ENCODE peak calls at places on chromosome 4, in six cellular contexts. C is Caco-2, T is astrocyte, U is Panc1, G is tibial artery, R is body of pancreas. M is an unnamed sample.

GRCh38 chr4:39621582-39621981 is 17.1 kb downstream of the SMIM14 start:
- DNase-seq in T (peak; percentile 71), G (peak; percentile 84), C (no peak), R (peak; percentile 68), U (no peak), M (no peak)

GRCh38 chr4:77430847-77431246 is 174.8 kb upstream of the CXCL13 start:
- DNase-seq in C (no peak), U (no peak), R (no peak), T (no peak), G (no peak), M (no peak)

GRCh38 chr4:78020677-78021076 is 36.4 kb upstream of the FRAS1 start:
- DNase-seq in U (no peak), R (no peak), T (no peak), G (no peak), C (no peak), M (no peak)

GRCh38 chr4:182062936-182063335 is 180.3 kb upstream of the TENM3 start:
- DNase-seq in U (no peak), C (no peak), R (no peak), G (no peak), T (peak; percentile 95), M (no peak)

GRCh38 chr4:54228563-54229501 is at the start of gene PDGFRA:
- DNase-seq in G (peak; percentile 87), U (no peak), C (peak; percentile 71), T (peak; percentile 78), R (peak; percentile 39), M (no peak)

GRCh38 chr4:71540749-71541269 is 202.0 kb downstream of the SLC4A4 start:
- DNase-seq in U (no peak), C (peak; percentile 3), R (no peak), T (no peak), G (no peak), M (no peak)

GRCh38 chr4:171202908-171203307 is 610.3 kb upstream of the GALNTL6 start:
- DNase-seq in G (no peak), R (peak; percentile 38), T (no peak), U (no peak), C (no peak), M (no peak)

GRCh38 chr4:153798436-153798835 is 9.6 kb upstream of the SFRP2 start:
- DNase-seq in G (no peak), C (no peak), T (no peak), U (no peak), R (no peak), M (no peak)

GRCh38 chr4:176988226-176988625 is 195.5 kb upstream of the VEGFC start:
- DNase-seq in G (no peak), U (peak; percentile 76), C (no peak), T (peak; percentile 92), R (no peak), M (no peak)

GRCh38 chr4:37780444-37781133 is 45.9 kb upstream of the PGM2 start:
- DNase-seq in T (no peak), C (peak; percentile 25), R (no peak), U (no peak), G (no peak), M (no peak)

GRCh38 chr4:41028392-41029076 is 185.8 kb downstream of the APBB2 start:
- DNase-seq in G (no peak), R (no peak), U (no peak), C (no peak), T (peak; percentile 52), M (no peak)

GRCh38 chr4:29867412-29867811 is 852.8 kb upstream of the PCDH7 start:
- DNase-seq in U (no peak), G (no peak), T (no peak), C (no peak), R (no peak), M (no peak)

GRCh38 chr4:133148690-133149363 is at the start of gene PCDH10:
- DNase-seq in U (no peak), C (no peak), G (peak; percentile 96), T (peak; percentile 90), R (peak; percentile 84), M (peak; percentile 86)

GRCh38 chr4:110294165-110294564 is 95.8 kb upstream of the ELOVL6 start:
- DNase-seq in G (no peak), C (no peak), U (no peak), T (peak; percentile 77), R (no peak), M (no peak)

GRCh38 chr4:110630621-110631402 is 7.9 kb upstream of the PITX2 start:
- DNase-seq in G (no peak), U (no peak), C (no peak), T (no peak), R (no peak), M (no peak)

GRCh38 chr4:53507671-53508286 is 83.5 kb downstream of the LNX1 start:
- DNase-seq in C (no peak), U (no peak), T (peak; percentile 98), R (no peak), G (peak; percentile 90), M (no peak)

GRCh38 chr4:99144070-99144469 is at the start of gene ADH4:
- DNase-seq in R (no peak), G (no peak), U (no peak), T (peak; percentile 8), C (peak; percentile 19), M (no peak)

GRCh38 chr4:99885063-99885664 is 9.1 kb downstream of the LAMTOR3 start:
- DNase-seq in T (peak; percentile 16), R (no peak), U (no peak), C (peak; percentile 29), G (no peak), M (no peak)

GRCh38 chr4:27040351-27040750 is 179.7 kb downstream of the STIM2 start:
- DNase-seq in C (no peak), U (no peak), G (no peak), T (no peak), R (no peak), M (no peak)

GRCh38 chr4:12041828-12042227 is 613.1 kb upstream of the HS3ST1 start:
- DNase-seq in G (no peak), U (no peak), T (no peak), R (no peak), C (no peak), M (no peak)

GRCh38 chr4:79598214-79598613 is 190.2 kb upstream of the GK2 start:
- DNase-seq in U (no peak), G (no peak), R (no peak), T (no peak), C (no peak), M (no peak)

GRCh38 chr4:183276106-183276505 is 44.0 kb downstream of the CLDN22 start:
- DNase-seq in C (no peak), G (no peak), R (no peak), U (no peak), T (no peak), M (no peak)

GRCh38 chr4:152264106-152264505 is 271.8 kb downstream of the FBXW7 start:
- DNase-seq in R (no peak), G (no peak), T (no peak), U (no peak), C (no peak), M (no peak)

GRCh38 chr4:2246384-2247127 is 4.6 kb upstream of the HAUS3 start:
- DNase-seq in G (no peak), T (no peak), R (peak; percentile 11), U (no peak), C (no peak), M (no peak)

GRCh38 chr4:47049347-47049746 is 18.0 kb downstream of the GABRB1 start:
- DNase-seq in R (no peak), C (no peak), U (no peak), G (no peak), T (no peak), M (no peak)

GRCh38 chr4:150286656-150287055 is 208.4 kb downstream of the DCLK2 start:
- DNase-seq in R (no peak), U (no peak), G (no peak), C (no peak), T (no peak), M (no peak)

GRCh38 chr4:83074086-83074704 is 39.2 kb downstream of the COPS4 start:
- DNase-seq in U (peak; percentile 35), C (peak; percentile 66), G (no peak), R (peak; percentile 36), T (peak; percentile 67), M (peak; percentile 60)

GRCh38 chr4:38314663-38315062 is 349.3 kb upstream of the KLF3 start:
- DNase-seq in T (no peak), G (no peak), C (no peak), U (no peak), R (peak; percentile 76), M (no peak)

GRCh38 chr4:112951362-112951962 is 98.0 kb upstream of the ANK2 start:
- DNase-seq in T (peak; percentile 2), U (no peak), R (no peak), C (peak; percentile 2), G (no peak), M (no peak)

GRCh38 chr4:123046096-123046495 is 123.7 kb upstream of the NUDT6 start:
- DNase-seq in G (no peak), U (no peak), R (no peak), C (no peak), T (no peak), M (no peak)
- H3K9me3 ChIP-seq in G (no peaks in the 10 kb centered on the region), U (peaks cover 24% of the 10 kb centered on the region), R (no peaks in the 10 kb centered on the region), C (peaks cover 12% of the 10 kb centered on the region), T (peaks cover 7% of the 10 kb centered on the region), M (no peaks in the 10 kb centered on the region)

GRCh38 chr4:173666-174314 is 49.5 kb downstream of the ZNF718 start:
- DNase-seq in R (no peak), C (no peak), T (no peak), U (no peak), G (no peak), M (peak; percentile 45)
- H3K9me3 ChIP-seq in R (no peaks in the 10 kb centered on the region), C (peaks cover 14% of the 10 kb centered on the region), T (peaks cover 6% of the 10 kb centered on the region), U (peaks cover 4% of the 10 kb centered on the region), G (peaks cover 23% of the 10 kb centered on the region), M (no peaks in the 10 kb centered on the region)

GRCh38 chr4:142016031-142016430 is 379.6 kb downstream of the IL15 start:
- DNase-seq in U (no peak), C (no peak), R (no peak), T (no peak), G (no peak), M (no peak)
- H3K9me3 ChIP-seq in U (no peaks in the 10 kb centered on the region), C (no peaks in the 10 kb centered on the region), R (no peaks in the 10 kb centered on the region), T (no peaks in the 10 kb centered on the region), G (no peaks in the 10 kb centered on the region), M (no peaks in the 10 kb centered on the region)

DNA sequence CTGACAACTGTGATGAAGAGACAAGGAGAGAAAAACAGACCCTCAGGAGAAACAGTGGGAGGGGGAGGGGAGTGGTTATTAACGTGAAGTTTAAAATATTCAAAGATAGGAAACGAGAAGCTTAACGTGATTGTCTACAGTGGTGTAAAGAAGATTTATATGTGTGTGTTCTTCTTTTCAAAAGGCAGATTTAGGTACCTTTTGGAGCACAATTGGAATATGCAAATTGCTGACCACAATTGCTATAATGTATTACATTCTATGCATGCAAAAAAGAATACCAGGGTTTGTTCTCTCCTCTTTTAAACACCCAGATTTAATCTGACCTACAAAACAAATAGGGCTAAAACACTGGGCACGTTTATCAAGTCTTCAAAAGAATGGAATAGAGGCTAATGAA is 240.0 kb downstream of the PALLD start:
- DNase-seq in U (no peak), C (no peak), T (no peak), R (no peak), G (no peak), M (no peak)
- H3K9me3 ChIP-seq in U (no peaks in the 10 kb centered on the region), C (no peaks in the 10 kb centered on the region), T (no peaks in the 10 kb centered on the region), R (no peaks in the 10 kb centered on the region), G (no peaks in the 10 kb centered on the region), M (no peaks in the 10 kb centered on the region)

M was measured in iPS DF 6.9.